ENCODE peak calls at places on chromosomes 6 and 20, in ten cellular contexts. Y is amygdala, W is NAMALWA, K is GM12864, B is Caco-2, X is A673, R is posterior vena cava, U is AG10803, L is GM23248, T is sigmoid colon. M is an unnamed sample.
A peak's percentile ranks its signal among the peaks of the same experiment; 100 is the strongest.

GRCh38 chr20:51276331-51276730 is 253.4 kb upstream of the KCNG1 start:
- DNase-seq in Y (no peak), W (no peak), K (no peak), B (no peak), X (no peak), R (no peak), U (no peak), L (no peak), T (no peak), M (no peak)

GRCh38 chr6:169160855-169161560 is 92.6 kb downstream of the THBS2 start:
- DNase-seq in Y (no peak), W (no peak), K (no peak), B (no peak), X (no peak), R (peak; percentile 80), U (no peak), L (no peak), T (no peak), M (no peak)

GRCh38 chr20:46954490-46955038 is 59.9 kb downstream of the EYA2 start:
- DNase-seq in Y (no peak), W (no peak), K (peak; percentile 25), B (no peak), X (no peak), R (no peak), U (peak; percentile 99), L (peak; percentile 90), T (peak; percentile 32), M (peak; percentile 85)

GRCh38 chr6:144343736-144344428 is 58.7 kb downstream of the UTRN start:
- DNase-seq in Y (no peak), W (peak; percentile 66), K (peak; percentile 37), B (no peak), X (peak; percentile 83), R (no peak), U (no peak), L (no peak), T (no peak), M (no peak)

GRCh38 chr20:40279390-40279789 is 409.6 kb downstream of the MAFB start:
- DNase-seq in Y (no peak), W (no peak), K (no peak), B (no peak), X (peak; percentile 89), R (no peak), U (peak; percentile 94), L (peak; percentile 92), T (peak; percentile 78), M (peak; percentile 91)

GRCh38 chr6:31903957-31904356 is 2.1 kb upstream of the ZBTB12 start:
- DNase-seq in Y (no peak), W (no peak), K (no peak), B (no peak), X (no peak), R (no peak), U (no peak), L (no peak), T (no peak), M (no peak)

GRCh38 chr20:9363673-9364072 is 150.7 kb upstream of the LAMP5 start:
- DNase-seq in Y (no peak), W (no peak), K (no peak), B (no peak), X (no peak), R (no peak), U (no peak), L (peak; percentile 15), T (no peak), M (no peak)

GRCh38 chr6:139296927-139297326 is 5.1 kb upstream of the TXLNB start:
- DNase-seq in Y (no peak), W (no peak), K (no peak), B (no peak), X (no peak), R (no peak), U (peak; percentile 67), L (peak; percentile 64), T (no peak), M (peak; percentile 32)

GRCh38 chr6:101595276-101595675 is 201.8 kb downstream of the GRIK2 start:
- DNase-seq in Y (no peak), W (no peak), K (no peak), B (no peak), X (no peak), R (no peak), U (no peak), L (no peak), T (no peak), M (no peak)

GRCh38 chr6:140956567-140957306 is 1176.0 kb upstream of the GJE1 start:
- DNase-seq in Y (no peak), W (no peak), K (no peak), B (no peak), X (peak; percentile 66), R (no peak), U (peak; percentile 82), L (peak; percentile 85), T (no peak), M (peak; percentile 30)

GRCh38 chr6:9789201-9789600 is 625.7 kb downstream of the TFAP2A start:
- DNase-seq in Y (no peak), W (no peak), K (no peak), B (no peak), X (no peak), R (no peak), U (peak; percentile 12), L (peak; percentile 70), T (no peak), M (peak; percentile 49)

GRCh38 chr6:68639826-68640505 is 4.9 kb downstream of the ADGRB3 start:
- DNase-seq in Y (no peak), W (no peak), K (no peak), B (no peak), X (peak; percentile 86), R (no peak), U (no peak), L (no peak), T (no peak), M (no peak)

GRCh38 chr20:6051505-6051904 is 2.4 kb downstream of the LRRN4 start:
- DNase-seq in Y (no peak), W (no peak), K (no peak), B (no peak), X (no peak), R (no peak), U (peak; percentile 81), L (peak; percentile 87), T (no peak), M (peak; percentile 79)

GRCh38 chr20:39112196-39112743 is 150.1 kb downstream of the DHX35 start:
- DNase-seq in Y (no peak), W (peak; percentile 47), K (no peak), B (peak; percentile 78), X (peak; percentile 38), R (no peak), U (peak; percentile 12), L (peak; percentile 62), T (no peak), M (peak; percentile 75)

M was measured in AG20443.